ENCODE peak calls at places on chromosomes 3 and 15, in four cellular contexts. M, P, Q and F are unnamed samples.

GRCh38 chr3:127999509-128000106 is 52.6 kb upstream of the SEC61A1 start:
- DNase-seq in Q (no peak), M (no peak), P (no peak), F (no peak)

GRCh38 chr3:140188285-140188684 is 253.3 kb downstream of the CLSTN2 start:
- DNase-seq in M (no peak), P (no peak), Q (no peak), F (no peak)

GRCh38 chr15:100780208-100780800 is 99.3 kb upstream of the ALDH1A3 start:
- DNase-seq in P (peak), Q (no peak), M (no peak), F (no peak)

GRCh38 chr15:89114974-89115373 is 26.7 kb downstream of the ABHD2 start:
- DNase-seq in Q (no peak), P (no peak), M (peak), F (peak)

GRCh38 chr3:71066849-71067261 is 516.7 kb downstream of the FOXP1 start:
- DNase-seq in Q (no peak), M (peak), P (no peak), F (peak)

GRCh38 chr3:125035217-125035616 is 20.6 kb downstream of the HEG1 start:
- DNase-seq in Q (no peak), P (no peak), M (no peak), F (no peak)

GRCh38 chr3:128567705-128568356 is 74.8 kb upstream of the GATA2 start:
- DNase-seq in M (no peak), P (no peak), Q (no peak), F (peak)

GRCh38 chr3:175258763-175259162 is 399.6 kb downstream of the NAALADL2 start:
- DNase-seq in Q (no peak), M (peak), P (no peak), F (peak)

GRCh38 chr15:40320931-40321371 is 2.5 kb upstream of the INAFM2 start:
- DNase-seq in M (peak), Q (no peak), P (no peak), F (peak)

GRCh38 chr3:55746808-55747413 is 259.8 kb upstream of the WNT5A start:
- DNase-seq in Q (no peak), P (no peak), M (peak), F (no peak)

GRCh38 chr15:46280753-46281521 is 646.1 kb downstream of the SQOR start:
- DNase-seq in P (no peak), Q (peak), M (no peak), F (peak)

GRCh38 chr15:45402955-45403892 is 24.9 kb upstream of the GATM start:
- DNase-seq in Q (no peak), P (peak), M (peak), F (peak)

GRCh38 chr3:51727500-51727899 is 20.6 kb downstream of the GRM2 start:
- DNase-seq in M (no peak), Q (no peak), P (no peak), F (no peak)

GRCh38 chr15:101675015-101675414 is 22.8 kb upstream of the TM2D3 start:
- DNase-seq in M (peak), Q (no peak), P (no peak), F (no peak)

GRCh38 chr3:111336511-111336910 is 205.5 kb upstream of the CD96 start:
- DNase-seq in P (no peak), M (peak), Q (no peak), F (no peak)
- H3K56ac ChIP-seq in P (no peak), M (no peak), Q (no peak), F (no peak)

DNA sequence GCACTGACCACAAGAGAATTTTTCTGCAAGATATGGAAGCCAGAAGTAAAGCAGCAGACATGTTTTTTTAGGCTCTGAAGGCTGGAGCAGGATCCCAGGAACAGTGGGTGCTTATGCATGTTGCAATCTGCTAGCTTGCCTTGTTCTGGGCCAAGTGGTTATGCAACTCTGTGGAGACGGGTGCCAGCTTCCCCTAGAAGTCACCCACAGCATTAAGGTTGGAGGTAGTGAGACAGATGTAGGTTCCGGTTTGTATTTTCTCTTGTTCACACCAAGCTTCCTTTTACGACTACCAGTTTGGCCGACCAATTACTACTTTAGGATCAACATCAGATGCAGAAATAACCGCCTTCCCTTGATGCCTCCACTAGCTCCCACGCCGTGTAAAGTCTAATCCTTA is 11.1 kb downstream of the DPH3 start:
- DNase-seq in M (no peak), P (no peak), Q (no peak), F (no peak)
- H3K56ac ChIP-seq in M (no peak), P (no peak), Q (no peak), F (no peak)

GRCh38 chr15:94235041-94235440 is 3.7 kb downstream of the MCTP2 start:
- DNase-seq in Q (no peak), M (no peak), P (no peak), F (no peak)
- H3K56ac ChIP-seq in Q (no peak), M (no peak), P (no peak), F (no peak)

DNA sequence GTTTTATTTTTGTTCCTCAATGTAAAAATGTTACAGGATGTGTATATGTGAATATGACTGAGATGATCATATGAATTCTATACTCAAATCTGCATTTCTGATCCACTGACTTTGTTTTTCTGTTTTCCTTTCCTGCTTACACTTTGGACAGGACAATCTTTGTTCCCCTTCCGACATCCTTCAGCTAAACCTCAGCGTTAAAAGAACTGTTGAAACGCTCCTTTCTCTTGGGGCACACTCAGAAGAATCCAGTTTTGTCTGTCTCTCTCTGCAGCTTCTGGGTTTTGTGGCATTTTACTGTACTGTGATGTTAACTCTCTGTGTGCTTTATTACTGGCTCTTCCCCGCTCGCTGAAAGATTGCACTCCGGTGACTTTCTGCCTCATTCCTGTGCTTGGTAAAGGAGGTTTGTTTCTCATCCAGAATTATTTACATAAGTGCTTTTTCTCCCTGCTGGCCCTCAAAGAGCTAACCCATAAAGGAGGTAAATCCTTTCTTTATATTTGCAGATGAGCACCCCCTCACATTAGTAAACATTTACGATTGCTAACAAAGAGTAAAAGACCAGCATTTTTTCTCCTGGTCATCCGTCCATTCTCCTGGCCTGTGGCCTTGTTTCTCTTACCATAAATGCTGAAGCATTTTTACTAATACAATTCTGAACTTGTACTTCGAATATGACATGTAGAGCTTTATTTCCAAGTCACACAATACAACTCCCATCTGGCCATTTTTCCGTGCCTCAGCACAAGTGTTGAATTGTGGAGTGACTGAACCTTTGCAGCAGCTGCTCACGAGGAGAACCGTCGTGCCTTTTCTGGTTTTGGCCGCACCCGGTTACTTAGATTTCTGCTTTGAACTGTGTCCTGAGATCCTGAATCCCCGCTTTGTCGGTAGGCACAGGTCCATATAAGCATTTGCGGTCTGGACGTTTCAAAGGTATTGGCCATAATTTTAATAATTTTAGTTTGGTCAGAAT is 69.3 kb upstream of the RPL35A start:
- DNase-seq in P (no peak), Q (no peak), M (no peak), F (no peak)
- H3K56ac ChIP-seq in P (no peak), Q (no peak), M (no peak), F (no peak)

DNA sequence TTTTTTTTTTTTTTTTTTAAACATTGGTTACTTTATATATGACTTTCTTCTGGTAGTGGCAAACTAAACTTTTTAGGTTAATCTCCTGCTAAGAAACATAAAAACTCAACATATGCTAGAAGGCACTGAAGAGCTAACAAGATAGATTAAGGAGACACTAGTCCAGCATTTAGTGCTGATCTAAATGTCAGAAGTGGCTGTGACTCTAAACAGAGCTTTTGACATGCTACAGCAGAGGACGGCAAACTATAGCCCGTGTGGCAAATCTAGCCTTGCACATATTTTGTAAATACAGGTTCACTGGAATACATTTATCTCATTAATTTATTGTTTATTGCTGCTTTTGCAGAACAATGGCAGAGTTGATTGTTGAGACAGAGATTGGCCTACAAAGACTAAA is 20.6 kb downstream of the NR2E3 start:
- DNase-seq in M (no peak), Q (no peak), P (no peak), F (no peak)
- H3K56ac ChIP-seq in M (no peak), Q (no peak), P (no peak), F (no peak)